ENCODE peak calls at places on chromosomes 11 and 22, in eight cellular contexts. C, E, B, A, D, V, R and Q are unnamed samples.

GRCh38 chr11:783581-784015 is 6.3 kb downstream of the CEND1 start:
- DNase-seq in A (peak; percentile 17), B (peak; percentile 55), C (peak; percentile 74), D (peak; percentile 74), E (peak; percentile 84), V (peak; percentile 76), R (no peak), Q (no peak)

GRCh38 chr11:57322881-57323467 is 1.8 kb downstream of the TNKS1BP1 start:
- DNase-seq in B (no peak), R (no peak), E (no peak), A (no peak), C (peak; percentile 66), V (no peak), D (no peak), Q (no peak)

GRCh38 chr11:2750601-2751522 is 51.1 kb upstream of the KCNQ1OT1 start:
- DNase-seq in E (no peak), R (no peak), V (peak; percentile 60), B (no peak), C (no peak), A (no peak), D (peak; percentile 18), Q (no peak)

GRCh38 chr11:17343907-17344306 is 7.7 kb upstream of the NCR3LG1 start:
- DNase-seq in A (no peak), D (no peak), C (peak; percentile 88), V (no peak), B (no peak), R (no peak), E (no peak), Q (no peak)

GRCh38 chr22:36510966-36511881 is 4.4 kb upstream of the FOXRED2 start:
- DNase-seq in C (peak; percentile 42), R (peak; percentile 38), E (no peak), B (peak; percentile 60), V (no peak), A (peak; percentile 52), D (no peak), Q (peak; percentile 37)

GRCh38 chr22:38751422-38752346 is 4.1 kb downstream of the SUN2 start:
- DNase-seq in A (no peak), V (no peak), R (peak; percentile 95), B (no peak), D (peak; percentile 64), E (peak; percentile 59), C (peak; percentile 84), Q (no peak)

GRCh38 chr11:22466809-22467208 is 128.6 kb downstream of the SLC17A6 start:
- DNase-seq in A (no peak), D (peak; percentile 17), B (no peak), R (no peak), E (no peak), C (peak; percentile 98), V (no peak), Q (no peak)

GRCh38 chr22:32868928-32869327 is 67.4 kb downstream of the TIMP3 start:
- DNase-seq in D (no peak), V (no peak), E (no peak), C (no peak), A (no peak), R (no peak), B (no peak), Q (no peak)

GRCh38 chr11:3683039-3683438 is 11.9 kb upstream of the CHRNA10 start:
- DNase-seq in D (peak; percentile 54), C (no peak), E (no peak), R (no peak), B (no peak), A (no peak), V (no peak), Q (no peak)

GRCh38 chr11:77111277-77111676 is 8.6 kb downstream of the OMP start:
- DNase-seq in V (no peak), A (no peak), D (no peak), R (no peak), E (no peak), B (no peak), C (no peak), Q (no peak)

GRCh38 chr22:27676545-27677188 is 124.9 kb downstream of the MN1 start:
- DNase-seq in D (no peak), C (no peak), R (no peak), A (no peak), E (no peak), V (no peak), B (no peak), Q (no peak)

GRCh38 chr22:26713823-26714449 is 56.5 kb downstream of the MIAT start:
- DNase-seq in C (no peak), E (no peak), V (no peak), D (no peak), B (no peak), A (no peak), R (no peak), Q (peak; percentile 21)

GRCh38 chr11:17533782-17534415 is 10.3 kb downstream of the USH1C start:
- DNase-seq in E (no peak), D (no peak), A (no peak), V (no peak), C (no peak), R (no peak), B (no peak), Q (no peak)

GRCh38 chr11:20192151-20192550 is 31.9 kb upstream of the DBX1 start:
- DNase-seq in E (no peak), D (no peak), A (no peak), V (no peak), R (no peak), C (no peak), B (no peak), Q (no peak)

GRCh38 chr11:130198964-130199363 is 39.4 kb downstream of the ST14 start:
- DNase-seq in E (no peak), V (no peak), C (no peak), R (no peak), A (no peak), B (no peak), D (no peak), Q (no peak)
- TF ChIP-seq CTCF in E (no peak), V (no peak), C (peak; percentile 32), R (no peak), A (no peak), B (no peak), D (no peak), Q (no peak)

DNA sequence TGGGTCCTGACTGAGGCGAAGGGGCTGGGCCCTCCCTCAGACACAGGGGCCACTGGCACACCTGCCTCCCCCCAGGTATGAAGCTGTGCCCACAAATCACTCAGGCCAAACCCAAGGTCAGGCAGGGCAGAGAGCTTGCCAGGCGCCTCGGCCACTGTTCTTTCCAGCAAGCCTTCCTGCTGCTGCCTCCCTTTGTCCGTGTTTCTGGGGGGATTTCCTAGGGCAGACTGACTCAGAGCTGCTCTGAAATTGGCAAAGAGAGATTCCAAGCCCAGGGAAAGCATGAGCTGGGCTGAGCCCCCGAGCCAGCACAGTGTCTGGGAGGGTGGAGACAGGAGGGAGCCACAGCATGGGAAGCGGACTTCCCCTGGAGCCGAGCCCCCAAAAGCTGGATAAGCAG is 33.2 kb downstream of the PPP2R1B start:
- DNase-seq in B (no peak), D (peak; percentile 62), V (peak; percentile 68), A (peak; percentile 37), R (no peak), C (peak; percentile 56), E (no peak), Q (peak; percentile 81)
- H3K27ac ChIP-seq in B (peak overlapping the region; percentile 57), D (peak overlapping the region; percentile 95), V (peak overlapping the region; percentile 98), A (peak overlapping the region; percentile 90), R (peak overlapping the region; percentile 85), C (peak overlapping the region; percentile 29), E (peak overlapping the region; percentile 17), Q (peak overlapping the region; percentile 99)

GRCh38 chr22:24834845-24835570 is 29.0 kb downstream of the SGSM1 start:
- DNase-seq in C (no peak), B (peak; percentile 32), R (no peak), V (no peak), D (no peak), E (no peak), A (no peak), Q (no peak)
- TF ChIP-seq CTCF in C (peak; percentile 54), B (no peak), R (no peak), V (no peak), D (no peak), E (no peak), A (no peak), Q (peak; percentile 4)

DNA sequence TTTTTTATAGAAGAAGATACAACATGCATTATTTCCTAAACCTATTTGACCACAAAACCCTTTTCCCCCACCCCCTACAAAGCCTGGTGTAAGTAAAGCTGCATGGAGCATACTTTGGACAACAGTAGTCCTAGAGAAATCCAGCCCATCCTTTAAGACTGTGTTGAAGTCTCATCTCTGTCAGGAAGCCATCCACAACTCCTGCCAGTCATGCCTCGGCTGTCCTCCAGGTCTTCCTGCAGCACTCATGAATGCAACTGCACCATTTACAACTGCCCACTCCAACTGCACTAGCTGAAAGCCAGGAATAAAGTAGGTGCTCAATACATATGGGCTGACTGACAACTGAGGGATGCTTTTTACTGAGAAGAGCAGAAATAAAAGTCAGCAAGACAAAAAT is 27.3 kb downstream of the IL18BP start:
- DNase-seq in V (no peak), D (no peak), C (no peak), R (no peak), E (no peak), A (no peak), B (no peak), Q (no peak)
- H3K27ac ChIP-seq in V (no peak overlapping the region), D (peak overlapping the region; percentile 43), C (no peak overlapping the region), R (no peak overlapping the region), E (no peak overlapping the region), A (no peak overlapping the region), B (no peak overlapping the region), Q (no peak overlapping the region)